ENCODE peak calls at places on chromosomes 1 and 21, in four cellular contexts. N is HCT116, P is GM23248, K is SK-N-SH. R is an unnamed sample. For H4K20me1, the result is how much of the 10 kb centered on the place peaks cover.

GRCh38 chr1:66256629-66257575 is 277.1 kb upstream of the SGIP1 start:
- DNase-seq in K (no peak), P (peak), N (no peak), R (no peak)

GRCh38 chr1:230310381-230311163 is 115.6 kb downstream of the PGBD5 start:
- DNase-seq in N (peak), K (peak), P (peak), R (peak)

GRCh38 chr1:220045356-220046051 is 801 bp downstream of the EPRS1 start:
- DNase-seq in K (peak), P (no peak), N (no peak), R (peak)

GRCh38 chr1:157968951-157969350 is 24.5 kb upstream of the KIRREL1 start:
- DNase-seq in K (no peak), P (peak), N (no peak), R (no peak)

GRCh38 chr1:220698607-220699016 is 8.4 kb downstream of the C1orf115 start:
- DNase-seq in N (no peak), P (no peak), K (no peak), R (no peak)

GRCh38 chr1:234486858-234487830 is 8.2 kb upstream of the TARBP1 start:
- DNase-seq in P (peak), N (no peak), K (peak), R (peak)

GRCh38 chr1:207852576-207853371 is 58.2 kb downstream of the CD34 start:
- DNase-seq in P (no peak), N (no peak), K (no peak), R (no peak)

GRCh38 chr1:156486421-156487344 is 13.9 kb downstream of the MEF2D start:
- DNase-seq in P (no peak), K (peak), N (no peak), R (no peak)

GRCh38 chr1:32208891-32209309 is at the start of gene DCDC2B:
- DNase-seq in P (peak), N (no peak), K (peak), R (no peak)

GRCh38 chr21:43916076-43916475 is 51.1 kb downstream of the AGPAT3 start:
- DNase-seq in K (no peak), N (no peak), P (peak), R (no peak)

GRCh38 chr1:876428-876827 is 47.3 kb upstream of the SAMD11 start:
- DNase-seq in N (no peak), P (peak), K (no peak), R (no peak)
- H4K20me1 ChIP-seq in N (under half), P (under half), K (under half), R (under half)

GRCh38 chr1:30407862-30408580 is 315.4 kb downstream of the MATN1 start:
- DNase-seq in P (peak), K (peak), N (no peak), R (no peak)

GRCh38 chr1:30409476-30410152 is 313.8 kb downstream of the MATN1 start:
- DNase-seq in N (no peak), P (peak), K (no peak), R (no peak)

GRCh38 chr1:30411206-30411605 is 312.2 kb downstream of the MATN1 start:
- DNase-seq in N (no peak), K (no peak), P (no peak), R (no peak)

GRCh38 chr1:30412241-30413110 is 310.9 kb downstream of the MATN1 start:
- DNase-seq in P (peak), K (no peak), N (no peak), R (no peak)

DNA sequence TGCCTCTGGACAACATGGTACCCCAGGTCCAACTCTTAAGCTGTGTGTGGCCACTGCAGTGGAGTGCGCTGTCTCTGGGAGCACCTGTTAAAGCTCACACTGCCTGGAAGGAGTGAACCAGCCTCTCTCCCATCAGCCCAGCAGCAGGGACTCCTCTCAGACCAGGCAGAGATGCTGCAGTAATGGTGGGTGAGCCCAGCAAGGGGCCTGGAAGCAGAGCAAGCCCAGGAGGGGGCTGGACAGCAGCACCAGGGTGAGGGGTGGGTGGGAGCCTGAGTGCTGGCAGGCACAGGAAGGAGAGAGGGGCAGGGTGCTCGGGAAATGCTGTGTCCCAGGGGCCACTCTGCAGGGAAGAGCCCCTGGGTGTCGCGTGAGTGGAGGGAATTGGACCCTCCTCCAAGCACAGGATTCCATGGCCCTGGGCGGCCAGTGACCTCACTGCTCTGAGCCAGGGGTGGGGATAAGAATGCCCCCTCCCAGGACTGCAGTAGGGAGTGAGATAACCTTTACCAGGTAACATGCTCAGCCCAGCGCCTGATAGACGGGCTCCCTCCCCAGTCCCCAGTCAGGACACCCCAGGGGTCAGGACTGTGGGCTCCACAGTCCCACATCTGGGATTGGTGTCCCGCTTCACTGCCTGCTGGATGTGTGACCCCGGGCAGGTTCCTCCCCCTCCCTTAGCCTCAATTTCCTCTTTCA is 313.1 kb downstream of the MATN1 start:
- DNase-seq in K (no peak), N (no peak), P (no peak), R (no peak)
- TF ChIP-seq EZH2phosphoT487 in K (no peak), N (no peak), P (no peak), R (no peak)

DNA sequence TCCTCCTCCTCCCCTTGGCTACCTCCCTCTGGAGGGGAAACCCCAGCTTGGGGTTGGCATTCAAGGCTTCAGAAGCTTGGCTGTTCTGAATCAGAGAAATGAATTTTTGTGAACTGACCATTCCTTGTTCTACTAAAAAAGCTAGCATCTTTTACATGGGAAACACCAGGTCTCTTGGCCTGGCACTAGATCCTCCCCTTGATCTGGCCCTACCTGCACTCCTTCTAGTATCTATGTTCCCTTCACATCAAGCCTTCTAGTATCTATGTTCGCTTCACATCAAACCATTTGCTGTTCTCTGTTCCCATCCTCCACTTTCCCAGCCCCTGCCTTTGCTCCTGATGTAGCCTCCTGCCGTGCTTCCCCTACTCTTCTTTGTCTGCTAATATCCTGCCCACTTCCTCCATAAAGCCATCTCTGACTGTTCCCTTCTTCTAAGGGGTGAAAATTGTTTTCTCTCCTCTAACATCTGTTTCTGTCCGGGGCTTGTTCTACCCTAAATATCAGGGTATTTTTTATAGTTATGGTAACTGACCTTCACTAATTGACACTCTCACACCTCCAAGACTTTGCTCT is 25.8 kb downstream of the FAM151A start:
- DNase-seq in P (no peak), K (no peak), N (no peak), R (no peak)
- H4K20me1 ChIP-seq in P (under half), K (under half), N (under half), R (under half)

GRCh38 chr1:202067188-202067977 is 55.3 kb upstream of the GPR37L1 start:
- DNase-seq in N (no peak), K (no peak), P (no peak), R (no peak)
- TF ChIP-seq EZH2phosphoT487 in N (no peak), K (no peak), P (no peak), R (no peak)

DNA sequence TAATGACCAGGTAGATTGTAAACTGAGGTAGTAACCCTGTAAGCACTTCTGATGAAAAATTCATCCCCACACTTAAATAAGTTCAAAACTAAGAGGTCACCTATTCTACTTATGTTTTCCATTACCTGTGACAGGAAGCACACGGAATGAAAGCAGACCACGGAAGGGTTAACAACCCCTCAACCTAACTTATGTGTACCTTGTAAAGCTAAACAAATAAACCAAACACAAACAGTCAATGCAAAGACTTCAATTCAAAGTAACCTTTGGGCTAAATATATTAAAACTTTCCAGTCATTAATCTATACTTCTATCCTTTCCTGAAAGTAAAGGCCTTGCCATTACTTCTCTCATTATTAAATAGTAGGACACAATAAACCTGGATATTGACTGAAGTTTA is 7.0 kb downstream of the PPP1R15B start:
- DNase-seq in K (no peak), N (no peak), P (no peak), R (no peak)
- H4K20me1 ChIP-seq in K (half or more), N (under half), P (under half), R (under half)

DNA sequence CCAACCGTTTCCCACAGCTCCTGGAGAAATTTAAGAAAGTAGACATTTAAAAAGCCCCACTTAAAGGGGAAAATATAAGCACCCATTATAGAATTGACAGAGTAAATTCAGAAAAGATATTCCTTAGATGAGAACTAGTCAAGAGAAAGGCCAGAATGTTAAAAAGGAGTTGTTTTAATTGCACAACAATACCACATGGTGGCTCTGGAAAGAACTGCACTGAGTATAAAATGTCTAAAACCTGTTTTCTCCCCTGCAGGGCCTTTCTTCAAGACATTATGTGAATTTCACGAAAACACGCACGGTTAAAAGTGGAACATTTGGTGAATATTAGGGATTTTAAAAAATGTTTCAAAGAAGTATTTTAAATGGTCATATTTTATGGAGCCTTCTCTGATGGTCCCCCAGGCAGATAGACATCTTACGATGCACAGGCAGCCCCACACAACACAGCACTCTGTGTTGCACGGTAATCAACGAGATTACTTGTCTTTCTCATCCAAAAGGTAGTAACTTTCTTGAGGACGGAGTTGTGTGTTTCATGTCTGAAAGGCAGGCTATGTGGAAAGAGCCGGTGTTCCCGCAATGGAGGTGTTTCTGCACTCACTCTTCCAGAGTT is 101.9 kb downstream of the PRRX1 start:
- DNase-seq in K (no peak), P (peak), N (peak), R (no peak)
- TF ChIP-seq EZH2phosphoT487 in K (no peak), P (no peak), N (no peak), R (no peak)

DNA sequence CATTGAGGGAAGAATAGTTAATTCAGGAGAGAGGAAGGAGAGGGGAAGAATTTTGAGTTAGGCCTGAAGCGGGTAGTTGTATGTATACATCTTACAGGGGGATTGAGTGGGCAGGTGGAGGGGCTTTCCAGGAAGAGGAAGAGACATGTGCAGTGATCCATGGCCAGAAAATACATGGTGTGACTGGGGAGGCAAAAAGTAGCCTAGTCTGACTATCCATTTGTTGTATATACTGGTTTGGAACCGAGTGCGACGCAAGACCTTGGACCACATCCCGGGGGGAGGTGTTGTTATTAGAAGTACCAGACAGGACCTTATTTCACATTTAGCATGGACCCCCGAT is 158.3 kb downstream of the SDCCAG8 start:
- DNase-seq in N (no peak), P (no peak), K (no peak), R (no peak)
- H4K20me1 ChIP-seq in N (under half), P (under half), K (under half), R (under half)

GRCh38 chr1:23343246-23344110 is 606 bp downstream of the HNRNPR start:
- DNase-seq in P (peak), N (no peak), K (no peak), R (peak)
- TF ChIP-seq EZH2phosphoT487 in P (no peak), N (no peak), K (no peak), R (no peak)

GRCh38 chr1:172536256-172536655 is 3.3 kb downstream of the SUCO start:
- DNase-seq in P (no peak), K (no peak), N (no peak), R (no peak)
- H4K20me1 ChIP-seq in P (under half), K (half or more), N (under half), R (under half)

R was measured in OCI-LY7.